ENCODE peak calls at places on chromosomes 16 and 17, in four cellular contexts. V is NCI-H1436; I is activated CD8-positive, alpha-beta memory T cell treated with anti-CD3 and anti-CD28 coated beads for 4 hours; U is C1 segment of cervical spinal cord. B is an unnamed sample.
A peak's percentile ranks its signal among the peaks of the same experiment; 100 is the strongest.

GRCh38 chr16:56869513-56870270 is 4.7 kb downstream of the SLC12A3 start:
- DNase-seq in V (no peak), U (no peak), I (no peak), B (no peak)

GRCh38 chr16:52069866-52070265 is 477.1 kb downstream of the TOX3 start:
- DNase-seq in V (peak; percentile 62), I (no peak), U (no peak), B (peak; percentile 87)

GRCh38 chr17:7704601-7705268 is at the start of gene EFNB3:
- DNase-seq in V (peak; percentile 76), I (no peak), U (no peak), B (peak; percentile 83)

GRCh38 chr17:19384723-19385391 is 2.1 kb downstream of the MFAP4 start:
- DNase-seq in I (no peak), U (peak; percentile 80), V (peak; percentile 29), B (peak; percentile 11)

GRCh38 chr17:42578282-42578869 is 847 bp upstream of the PSMC3IP start:
- DNase-seq in I (peak; percentile 49), V (peak; percentile 83), U (peak; percentile 36), B (peak; percentile 74)

GRCh38 chr17:1958134-1958881 is 66.8 kb downstream of the RTN4RL1 start:
- DNase-seq in V (peak; percentile 87), U (no peak), I (no peak), B (no peak)

GRCh38 chr17:79075433-79075805 is 795 bp downstream of the ENGASE start:
- DNase-seq in V (no peak), U (peak; percentile 31), I (no peak), B (no peak)

GRCh38 chr16:84378099-84378498 is 9.8 kb downstream of the ATP2C2 start:
- DNase-seq in U (no peak), V (no peak), I (no peak), B (no peak)

GRCh38 chr17:323181-323580 is 29.4 kb downstream of the RPH3AL start:
- DNase-seq in V (no peak), U (no peak), I (no peak), B (no peak)

GRCh38 chr17:7380321-7380720 is 568 bp upstream of the TNK1 start:
- DNase-seq in V (no peak), U (no peak), I (no peak), B (peak; percentile 87)

GRCh38 chr16:82344157-82344556 is 174.1 kb upstream of the MPHOSPH6 start:
- DNase-seq in U (no peak), I (no peak), V (no peak), B (no peak)

GRCh38 chr17:3043737-3044365 is 19.6 kb downstream of the OR1D5 start:
- DNase-seq in V (no peak), U (no peak), I (no peak), B (no peak)

GRCh38 chr16:85328665-85329058 is 216.4 kb upstream of the CIBAR2 start:
- DNase-seq in U (no peak), I (no peak), V (peak; percentile 62), B (peak; percentile 64)

GRCh38 chr17:59846391-59847165 is 46.2 kb downstream of the TUBD1 start:
- DNase-seq in U (peak; percentile 4), I (no peak), V (peak; percentile 40), B (no peak)

GRCh38 chr17:1882836-1883235 is 53.0 kb downstream of the RPA1 start:
- DNase-seq in V (peak; percentile 16), I (no peak), U (no peak), B (peak; percentile 7)

GRCh38 chr17:5552841-5553240 is 31.5 kb downstream of the NLRP1 start:
- DNase-seq in V (no peak), I (no peak), U (no peak), B (no peak)

GRCh38 chr17:7348478-7349242 is 3.3 kb upstream of the KCTD11 start:
- DNase-seq in U (no peak), I (no peak), V (no peak), B (no peak)

GRCh38 chr16:49993579-49993978 is 31.4 kb upstream of the CNEP1R1 start:
- DNase-seq in U (no peak), V (no peak), I (no peak), B (no peak)

GRCh38 chr17:78272181-78272913 is 40.9 kb downstream of the TMEM235 start:
- DNase-seq in I (no peak), U (no peak), V (peak; percentile 36), B (no peak)

GRCh38 chr17:311119-311848 is 41.3 kb downstream of the RPH3AL start:
- DNase-seq in I (no peak), U (no peak), V (no peak), B (no peak)

GRCh38 chr16:56469748-56470147 is 18.4 kb downstream of the OGFOD1 start:
- DNase-seq in I (no peak), V (no peak), U (no peak), B (no peak)

GRCh38 chr17:8392674-8393469 is 4.8 kb downstream of the RNF222 start:
- DNase-seq in V (no peak), I (no peak), U (no peak), B (no peak)

GRCh38 chr16:85491798-85492616 is 121.1 kb upstream of the GSE1 start:
- DNase-seq in U (peak; percentile 41), I (no peak), V (no peak), B (no peak)

GRCh38 chr17:61715348-61715747 is 124.3 kb upstream of the NACA2 start:
- DNase-seq in V (no peak), I (no peak), U (no peak), B (no peak)

GRCh38 chr16:81703177-81704155 is 75.6 kb upstream of the PLCG2 start:
- DNase-seq in I (no peak), U (no peak), V (no peak), B (no peak)

GRCh38 chr16:4666537-4667202 is 26.7 kb upstream of the NUDT16L1 start:
- DNase-seq in I (no peak), V (no peak), U (no peak), B (no peak)

B was measured in NCI-H1105 treated with DMSO at 0.1 percent for 48 hours.